ENCODE peak calls at places on chromosomes 3 and 15, in four cellular contexts. One of them, this sample, is unnamed.

GRCh38 chr3:18611991-18612390 is 186.9 kb upstream of the SATB1 start:
- DNase-seq in NCI-H1417: no peak
- DNase-seq in AG08395: no peak
- DNase-seq in SHP77 treated with DMSO at 0.1 percent for 48 hours: no peak
- DNase-seq in this sample: no peak

GRCh38 chr3:122496529-122496928 is 18.2 kb downstream of the KPNA1 start:
- DNase-seq in NCI-H1417: no peak
- DNase-seq in AG08395: no peak
- DNase-seq in SHP77 treated with DMSO at 0.1 percent for 48 hours: no peak
- DNase-seq in this sample: no peak

GRCh38 chr15:54519577-54519976 is 541.3 kb downstream of the UNC13C start:
- DNase-seq in NCI-H1417: no peak
- DNase-seq in AG08395: no peak
- DNase-seq in SHP77 treated with DMSO at 0.1 percent for 48 hours: no peak
- DNase-seq in this sample: no peak

GRCh38 chr15:40103124-40103858 is 5.4 kb downstream of the BMF start:
- DNase-seq in NCI-H1417: peak; percentile 87
- DNase-seq in AG08395: peak; percentile 84
- DNase-seq in SHP77 treated with DMSO at 0.1 percent for 48 hours: peak; percentile 89
- DNase-seq in this sample: peak; percentile 93

GRCh38 chr3:71511037-71511436 is 72.5 kb downstream of the FOXP1 start:
- DNase-seq in NCI-H1417: no peak
- DNase-seq in AG08395: peak; percentile 62
- DNase-seq in SHP77 treated with DMSO at 0.1 percent for 48 hours: no peak
- DNase-seq in this sample: peak; percentile 79

GRCh38 chr3:149442845-149443544 is 31.5 kb upstream of the TM4SF4 start:
- DNase-seq in NCI-H1417: no peak
- DNase-seq in AG08395: peak; percentile 64
- DNase-seq in SHP77 treated with DMSO at 0.1 percent for 48 hours: no peak
- DNase-seq in this sample: no peak

GRCh38 chr3:4732974-4733373 is 239.8 kb downstream of the ITPR1 start:
- DNase-seq in NCI-H1417: no peak
- DNase-seq in AG08395: no peak
- DNase-seq in SHP77 treated with DMSO at 0.1 percent for 48 hours: no peak
- DNase-seq in this sample: no peak

GRCh38 chr15:38207591-38207990 is 45.0 kb upstream of the SPRED1 start:
- DNase-seq in NCI-H1417: no peak
- DNase-seq in AG08395: no peak
- DNase-seq in SHP77 treated with DMSO at 0.1 percent for 48 hours: no peak
- DNase-seq in this sample: no peak

GRCh38 chr3:184361932-184362667 is 590 bp downstream of the POLR2H start:
- DNase-seq in NCI-H1417: peak; percentile 55
- DNase-seq in AG08395: peak; percentile 42
- DNase-seq in SHP77 treated with DMSO at 0.1 percent for 48 hours: no peak
- DNase-seq in this sample: peak; percentile 75

This sample was measured in aorta.